ENCODE peak calls at places on chromosomes 6 and 20, in six cellular contexts. V is right lobe of liver, S is HCT116, W is heart right ventricle, L is left lung, J is right cardiac atrium. O is an unnamed sample.

GRCh38 chr6:168607272-168608112 is 166.5 kb downstream of the SMOC2 start:
- ATAC-seq in V (no peak), J (peak; percentile 52), S (no peak), W (no peak), L (peak; percentile 97), O (no peak)

GRCh38 chr20:5147193-5147592 is 20.4 kb downstream of the CDS2 start:
- ATAC-seq in L (no peak), J (no peak), S (no peak), V (no peak), W (no peak), O (no peak)

GRCh38 chr6:112189494-112189893 is 64.9 kb downstream of the LAMA4 start:
- ATAC-seq in V (no peak), W (no peak), S (no peak), J (no peak), L (no peak), O (peak; percentile 66)

GRCh38 chr6:167666571-167667203 is 160.0 kb upstream of the AFDN start:
- ATAC-seq in S (no peak), V (no peak), W (no peak), J (no peak), L (no peak), O (no peak)

GRCh38 chr20:57718490-57719009 is 8.7 kb upstream of the PMEPA1 start:
- ATAC-seq in J (peak; percentile 97), L (peak; percentile 95), S (peak; percentile 99), V (peak; percentile 99), W (peak; percentile 96), O (peak; percentile 100)

GRCh38 chr6:39881851-39882566 is 52.3 kb downstream of the MOCS1 start:
- ATAC-seq in J (peak; percentile 12), L (peak; percentile 33), S (no peak), V (no peak), W (peak; percentile 40), O (peak; percentile 26)

GRCh38 chr6:98998103-98998502 is 50.4 kb upstream of the FBXL4 start:
- ATAC-seq in L (no peak), W (peak; percentile 63), S (no peak), V (no peak), J (peak; percentile 67), O (no peak)

GRCh38 chr20:46293084-46293483 is 15.2 kb downstream of the CDH22 start:
- ATAC-seq in L (peak; percentile 32), W (no peak), S (peak; percentile 30), J (no peak), V (no peak), O (no peak)

GRCh38 chr6:31851485-31851832 is 11.2 kb downstream of the NEU1 start:
- ATAC-seq in V (peak; percentile 74), L (no peak), W (no peak), J (no peak), S (no peak), O (no peak)

GRCh38 chr6:36028887-36029324 is 1.3 kb downstream of the MAPK14 start:
- ATAC-seq in S (no peak), J (peak; percentile 67), L (peak; percentile 68), V (peak; percentile 38), W (peak; percentile 76), O (peak; percentile 47)

GRCh38 chr6:70717038-70717801 is 49.5 kb downstream of the SMAP1 start:
- ATAC-seq in J (no peak), L (no peak), W (peak; percentile 52), V (peak; percentile 40), S (no peak), O (no peak)

GRCh38 chr6:114989279-114989964 is 646.6 kb upstream of the HS3ST5 start:
- ATAC-seq in V (no peak), L (no peak), S (no peak), J (no peak), W (no peak), O (no peak)

GRCh38 chr6:4466769-4467480 is 309.3 kb upstream of the CDYL start:
- ATAC-seq in S (peak; percentile 59), L (no peak), J (no peak), V (no peak), W (no peak), O (no peak)

GRCh38 chr6:151389640-151390275 is 1.6 kb downstream of the ZBTB2 start:
- ATAC-seq in V (peak; percentile 4), L (peak; percentile 22), J (peak; percentile 30), W (peak; percentile 45), S (no peak), O (peak; percentile 15)

GRCh38 chr6:46626228-46626909 is 26.2 kb downstream of the CYP39A1 start:
- ATAC-seq in W (peak; percentile 43), L (peak; percentile 81), J (peak; percentile 31), S (peak; percentile 74), V (peak; percentile 79), O (peak; percentile 48)

GRCh38 chr6:105212587-105212986 is 32.8 kb upstream of the POPDC3 start:
- ATAC-seq in V (no peak), W (no peak), L (no peak), S (no peak), J (no peak), O (no peak)

GRCh38 chr6:26022166-26022510 is 59.5 kb downstream of the TRIM38 start:
- ATAC-seq in W (peak; percentile 46), L (peak; percentile 35), S (peak; percentile 18), J (peak; percentile 51), V (peak; percentile 5), O (peak; percentile 20)

GRCh38 chr6:39792501-39793450 is 600 bp downstream of the DAAM2 start:
- ATAC-seq in J (peak; percentile 6), W (peak; percentile 3), L (no peak), S (no peak), V (no peak), O (peak; percentile 14)

GRCh38 chr20:58245181-58245891 is 16.9 kb upstream of the ANKRD60 start:
- ATAC-seq in L (no peak), S (no peak), V (no peak), J (no peak), W (no peak), O (no peak)

GRCh38 chr6:139262519-139263300 is 29.1 kb downstream of the TXLNB start:
- ATAC-seq in W (no peak), J (no peak), S (no peak), V (peak; percentile 19), L (no peak), O (no peak)

GRCh38 chr20:51195419-51195901 is 172.6 kb upstream of the KCNG1 start:
- ATAC-seq in V (no peak), S (peak; percentile 68), W (no peak), L (no peak), J (no peak), O (no peak)

GRCh38 chr6:179340-179950 is 112.8 kb upstream of the DUSP22 start:
- ATAC-seq in S (no peak), W (no peak), V (no peak), L (no peak), J (no peak), O (no peak)

GRCh38 chr6:152905551-152906299 is 77.1 kb downstream of the FBXO5 start:
- ATAC-seq in L (no peak), V (peak; percentile 57), W (no peak), S (no peak), J (peak; percentile 38), O (no peak)

GRCh38 chr20:62665153-62665754 is 23.0 kb downstream of the SLCO4A1 start:
- ATAC-seq in S (no peak), J (no peak), L (no peak), V (no peak), W (no peak), O (no peak)

GRCh38 chr20:62668441-62669027 is 26.2 kb downstream of the SLCO4A1 start:
- ATAC-seq in S (peak; percentile 65), V (peak; percentile 83), W (peak; percentile 73), L (peak; percentile 73), J (peak; percentile 53), O (peak; percentile 61)

GRCh38 chr20:62667530-62668440 is 25.5 kb downstream of the SLCO4A1 start:
- ATAC-seq in L (no peak), S (no peak), W (no peak), V (no peak), J (no peak), O (no peak)

GRCh38 chr20:62665826-62666735 is 23.8 kb downstream of the SLCO4A1 start:
- ATAC-seq in W (no peak), J (peak; percentile 11), S (no peak), L (peak; percentile 5), V (no peak), O (no peak)

GRCh38 chr20:62666736-62667529 is 24.6 kb downstream of the SLCO4A1 start:
- ATAC-seq in V (peak; percentile 68), L (peak; percentile 54), W (peak; percentile 67), S (peak; percentile 24), J (peak; percentile 51), O (peak; percentile 34)
- H3K27ac ChIP-seq in V (no peak overlapping the region), L (peak overlapping the region; percentile 18), W (no peak overlapping the region), S (peak overlapping the region; percentile 48), J (no peak overlapping the region), O (no peak overlapping the region)

GRCh38 chr6:148890091-148890490 is 143.3 kb downstream of the UST start:
- ATAC-seq in J (peak; percentile 50), S (no peak), W (peak; percentile 58), V (peak; percentile 21), L (no peak), O (no peak)

GRCh38 chr6:148891027-148891783 is 144.4 kb downstream of the UST start:
- ATAC-seq in W (no peak), V (peak; percentile 89), L (no peak), S (no peak), J (no peak), O (no peak)

GRCh38 chr6:148890605-148891004 is 143.8 kb downstream of the UST start:
- ATAC-seq in L (no peak), J (no peak), V (peak; percentile 76), W (no peak), S (no peak), O (no peak)

GRCh38 chr6:148887181-148887580 is 140.4 kb downstream of the UST start:
- ATAC-seq in V (no peak), L (no peak), J (peak; percentile 44), S (no peak), W (no peak), O (no peak)

GRCh38 chr6:148888853-148889252 is 142.0 kb downstream of the UST start:
- ATAC-seq in J (peak; percentile 36), S (no peak), V (no peak), W (peak; percentile 21), L (no peak), O (no peak)
- H3K27ac ChIP-seq in J (no peak overlapping the region), S (no peak overlapping the region), V (no peak overlapping the region), W (no peak overlapping the region), L (no peak overlapping the region), O (no peak overlapping the region)

GRCh38 chr6:41503435-41503768 is 42.8 kb upstream of the FOXP4 start:
- ATAC-seq in L (no peak), J (no peak), S (no peak), W (no peak), V (no peak), O (no peak)
- H3K27ac ChIP-seq in L (no peak overlapping the region), J (no peak overlapping the region), S (no peak overlapping the region), W (no peak overlapping the region), V (no peak overlapping the region), O (peak overlapping the region; percentile 84)

DNA sequence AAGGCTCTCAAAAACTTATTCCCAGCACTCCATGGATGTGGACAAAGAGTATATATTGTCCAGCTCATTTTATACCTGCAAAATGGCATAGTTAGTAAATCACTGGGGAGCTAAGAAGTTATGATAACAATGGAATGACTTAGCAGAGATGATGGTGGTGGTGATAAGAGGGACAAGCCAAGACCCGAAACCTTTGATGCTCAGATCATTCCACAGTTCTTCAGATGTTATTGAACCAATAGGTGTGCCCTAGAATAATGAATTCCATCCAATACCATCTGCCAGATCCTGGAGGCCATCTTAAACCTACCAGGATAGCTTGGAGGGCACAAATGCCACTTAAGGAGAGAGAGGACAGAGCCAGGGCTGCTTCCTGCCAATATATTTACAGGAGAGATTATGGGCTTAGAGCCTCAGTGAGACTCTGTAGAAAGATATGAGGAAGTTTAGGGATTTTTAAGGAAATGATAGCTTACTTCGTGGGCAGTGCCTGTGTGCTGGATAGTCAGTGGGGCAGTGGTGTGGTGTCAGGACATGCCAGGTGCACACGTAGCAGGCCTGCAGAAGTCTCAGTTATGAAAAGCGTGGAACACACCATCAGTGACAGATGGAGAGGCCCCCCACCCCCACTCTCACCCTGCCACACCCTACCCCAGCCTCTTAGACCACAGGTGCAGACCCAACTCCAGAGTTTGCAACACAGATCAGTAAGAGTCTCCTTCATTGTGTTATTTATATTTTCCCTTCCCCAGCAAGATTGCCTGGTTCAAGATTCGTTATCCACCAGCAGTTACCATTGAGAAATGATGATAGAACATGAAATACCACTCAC is 209.7 kb upstream of the SUPT3H start:
- ATAC-seq in V (no peak), J (no peak), W (no peak), S (peak; percentile 66), L (no peak), O (no peak)
- H3K27ac ChIP-seq in V (no peak overlapping the region), J (no peak overlapping the region), W (no peak overlapping the region), S (peak overlapping the region; percentile 6), L (no peak overlapping the region), O (no peak overlapping the region)